ENCODE peak calls at places on chromosomes 7 and 10, in ten cellular contexts. One of them, this sample, is unnamed.

GRCh38 chr10:63628526-63629362 is 107.5 kb downstream of the REEP3 start:
- DNase-seq in left cardiac atrium: peak
- DNase-seq in activated naive CD4-positive, alpha-beta T cell: no peak
- DNase-seq in iris pigment epithelial cell: peak
- DNase-seq in NCI-H774: peak
- DNase-seq in A172: peak
- DNase-seq in NCI-H1105: peak
- DNase-seq in left colon: peak
- DNase-seq in NCI-H345: peak
- DNase-seq in heart left ventricle: peak
- DNase-seq in this sample: peak

GRCh38 chr7:106384373-106384772 is 99.6 kb upstream of the NAMPT start:
- DNase-seq in left cardiac atrium: no peak
- DNase-seq in activated naive CD4-positive, alpha-beta T cell: no peak
- DNase-seq in iris pigment epithelial cell: no peak
- DNase-seq in NCI-H774: no peak
- DNase-seq in A172: no peak
- DNase-seq in NCI-H1105: no peak
- DNase-seq in left colon: no peak
- DNase-seq in NCI-H345: no peak
- DNase-seq in heart left ventricle: no peak
- DNase-seq in this sample: no peak

GRCh38 chr10:102668312-102669110 is 24.2 kb downstream of the TRIM8 start:
- DNase-seq in left cardiac atrium: no peak
- DNase-seq in activated naive CD4-positive, alpha-beta T cell: no peak
- DNase-seq in iris pigment epithelial cell: no peak
- DNase-seq in NCI-H774: no peak
- DNase-seq in A172: no peak
- DNase-seq in NCI-H1105: no peak
- DNase-seq in left colon: no peak
- DNase-seq in NCI-H345: no peak
- DNase-seq in heart left ventricle: no peak
- DNase-seq in this sample: no peak

GRCh38 chr7:36116347-36117200 is 36.5 kb upstream of the EEPD1 start:
- DNase-seq in left cardiac atrium: no peak
- DNase-seq in activated naive CD4-positive, alpha-beta T cell: no peak
- DNase-seq in iris pigment epithelial cell: peak
- DNase-seq in NCI-H774: no peak
- DNase-seq in A172: peak
- DNase-seq in NCI-H1105: no peak
- DNase-seq in left colon: no peak
- DNase-seq in NCI-H345: no peak
- DNase-seq in heart left ventricle: no peak
- DNase-seq in this sample: no peak

GRCh38 chr10:23702977-23703414 is 264.1 kb downstream of the OTUD1 start:
- DNase-seq in left cardiac atrium: peak
- DNase-seq in activated naive CD4-positive, alpha-beta T cell: peak
- DNase-seq in iris pigment epithelial cell: peak
- DNase-seq in NCI-H774: peak
- DNase-seq in A172: peak
- DNase-seq in NCI-H1105: peak
- DNase-seq in left colon: peak
- DNase-seq in NCI-H345: peak
- DNase-seq in heart left ventricle: peak
- DNase-seq in this sample: peak

GRCh38 chr10:15201589-15202300 is 33.3 kb upstream of the NMT2 start:
- DNase-seq in left cardiac atrium: no peak
- DNase-seq in activated naive CD4-positive, alpha-beta T cell: no peak
- DNase-seq in iris pigment epithelial cell: peak
- DNase-seq in NCI-H774: no peak
- DNase-seq in A172: peak
- DNase-seq in NCI-H1105: no peak
- DNase-seq in left colon: no peak
- DNase-seq in NCI-H345: no peak
- DNase-seq in heart left ventricle: no peak
- DNase-seq in this sample: no peak

GRCh38 chr10:86520871-86521619 is 547 bp downstream of the WAPL start:
- DNase-seq in left cardiac atrium: peak
- DNase-seq in activated naive CD4-positive, alpha-beta T cell: peak
- DNase-seq in iris pigment epithelial cell: peak
- DNase-seq in NCI-H774: no peak
- DNase-seq in A172: peak
- DNase-seq in NCI-H1105: no peak
- DNase-seq in left colon: peak
- DNase-seq in NCI-H345: peak
- DNase-seq in heart left ventricle: peak
- DNase-seq in this sample: peak

GRCh38 chr10:61487506-61487905 is 34.3 kb upstream of the TMEM26 start:
- DNase-seq in left cardiac atrium: no peak
- DNase-seq in activated naive CD4-positive, alpha-beta T cell: no peak
- DNase-seq in iris pigment epithelial cell: peak
- DNase-seq in NCI-H774: no peak
- DNase-seq in A172: peak
- DNase-seq in NCI-H1105: no peak
- DNase-seq in left colon: no peak
- DNase-seq in NCI-H345: no peak
- DNase-seq in heart left ventricle: no peak
- DNase-seq in this sample: no peak

GRCh38 chr10:132702601-132703304 is 83.2 kb downstream of the NKX6-2 start:
- DNase-seq in left cardiac atrium: peak
- DNase-seq in activated naive CD4-positive, alpha-beta T cell: no peak
- DNase-seq in iris pigment epithelial cell: no peak
- DNase-seq in NCI-H774: no peak
- DNase-seq in A172: no peak
- DNase-seq in NCI-H1105: no peak
- DNase-seq in left colon: peak
- DNase-seq in NCI-H345: no peak
- DNase-seq in heart left ventricle: peak
- DNase-seq in this sample: no peak

GRCh38 chr10:129786216-129786615 is 177.9 kb downstream of the EBF3 start:
- DNase-seq in left cardiac atrium: no peak
- DNase-seq in activated naive CD4-positive, alpha-beta T cell: no peak
- DNase-seq in iris pigment epithelial cell: no peak
- DNase-seq in NCI-H774: no peak
- DNase-seq in A172: no peak
- DNase-seq in NCI-H1105: no peak
- DNase-seq in left colon: no peak
- DNase-seq in NCI-H345: no peak
- DNase-seq in heart left ventricle: no peak
- DNase-seq in this sample: no peak

GRCh38 chr10:120684211-120684610 is 167.0 kb upstream of the WDR11 start:
- DNase-seq in left cardiac atrium: no peak
- DNase-seq in activated naive CD4-positive, alpha-beta T cell: no peak
- DNase-seq in iris pigment epithelial cell: no peak
- DNase-seq in NCI-H774: no peak
- DNase-seq in A172: no peak
- DNase-seq in NCI-H1105: no peak
- DNase-seq in left colon: no peak
- DNase-seq in NCI-H345: no peak
- DNase-seq in heart left ventricle: no peak
- DNase-seq in this sample: no peak

GRCh38 chr7:48760528-48761265 is 163.7 kb upstream of the CDC14C start:
- DNase-seq in left cardiac atrium: no peak
- DNase-seq in activated naive CD4-positive, alpha-beta T cell: no peak
- DNase-seq in iris pigment epithelial cell: peak
- DNase-seq in NCI-H774: no peak
- DNase-seq in A172: peak
- DNase-seq in NCI-H1105: no peak
- DNase-seq in left colon: no peak
- DNase-seq in NCI-H345: no peak
- DNase-seq in heart left ventricle: no peak
- DNase-seq in this sample: no peak

GRCh38 chr10:73814896-73815718 is 3.7 kb upstream of the NDST2 start:
- DNase-seq in left cardiac atrium: no peak
- DNase-seq in activated naive CD4-positive, alpha-beta T cell: no peak
- DNase-seq in iris pigment epithelial cell: no peak
- DNase-seq in NCI-H774: no peak
- DNase-seq in A172: no peak
- DNase-seq in NCI-H1105: no peak
- DNase-seq in left colon: no peak
- DNase-seq in NCI-H345: no peak
- DNase-seq in heart left ventricle: no peak
- DNase-seq in this sample: no peak

GRCh38 chr7:101179780-101180755 is at the start of gene NAT16:
- DNase-seq in left cardiac atrium: no peak
- DNase-seq in activated naive CD4-positive, alpha-beta T cell: no peak
- DNase-seq in iris pigment epithelial cell: no peak
- DNase-seq in NCI-H774: no peak
- DNase-seq in A172: no peak
- DNase-seq in NCI-H1105: no peak
- DNase-seq in left colon: no peak
- DNase-seq in NCI-H345: no peak
- DNase-seq in heart left ventricle: no peak
- DNase-seq in this sample: no peak

This sample was measured in mucosa of descending colon.